ENCODE peak calls at places on chromosome 3, in seven cellular contexts. K is RWPE1, Y is AG08395, J is B cell, H is heart right ventricle, M is OCI-LY7, L is posterior cingulate gyrus. R is an unnamed sample.

GRCh38 chr3:175208316-175208715 is 349.2 kb downstream of the NAALADL2 start:
- DNase-seq in J (no peak), H (no peak), M (no peak), L (peak; percentile 85), K (no peak), Y (no peak), R (peak; percentile 71)

GRCh38 chr3:152126260-152126659 is 142.5 kb upstream of the MBNL1 start:
- DNase-seq in L (no peak), M (no peak), H (no peak), K (no peak), Y (no peak), J (no peak), R (no peak)

GRCh38 chr3:64104691-64105101 is 81.4 kb upstream of the PSMD6 start:
- DNase-seq in L (no peak), H (no peak), Y (no peak), M (no peak), K (peak; percentile 69), J (no peak), R (no peak)

GRCh38 chr3:152222327-152222726 is 46.4 kb upstream of the MBNL1 start:
- DNase-seq in L (no peak), Y (peak; percentile 80), M (no peak), K (peak; percentile 44), J (no peak), H (no peak), R (no peak)

GRCh38 chr3:65685621-65686020 is 353.1 kb downstream of the MAGI1 start:
- DNase-seq in M (no peak), K (no peak), J (no peak), H (no peak), Y (peak; percentile 18), L (no peak), R (no peak)

GRCh38 chr3:181700168-181701087 is 11.3 kb upstream of the SOX2 start:
- DNase-seq in M (peak; percentile 82), K (peak; percentile 72), J (peak; percentile 60), L (peak; percentile 96), Y (peak; percentile 66), H (peak; percentile 24), R (no peak)

GRCh38 chr3:119974666-119975065 is 119.6 kb downstream of the GSK3B start:
- DNase-seq in Y (no peak), L (no peak), H (no peak), K (peak; percentile 38), J (no peak), M (no peak), R (no peak)

GRCh38 chr3:123322866-123323265 is 121.1 kb downstream of the SEC22A start:
- DNase-seq in J (no peak), M (no peak), K (no peak), L (peak; percentile 25), Y (no peak), H (no peak), R (no peak)

GRCh38 chr3:180855364-180855763 is 57.1 kb upstream of the FXR1 start:
- DNase-seq in K (no peak), Y (no peak), H (no peak), M (peak; percentile 20), J (no peak), L (no peak), R (no peak)

GRCh38 chr3:27722957-27723802 is 1.1 kb upstream of the EOMES start:
- DNase-seq in K (no peak), L (no peak), M (no peak), J (no peak), Y (no peak), H (no peak), R (no peak)

GRCh38 chr3:63795438-63795837 is 23.7 kb upstream of the C3orf49 start:
- DNase-seq in J (no peak), L (no peak), M (no peak), H (no peak), Y (no peak), K (no peak), R (no peak)

GRCh38 chr3:194140520-194141414 is 4.8 kb downstream of the HES1 start:
- DNase-seq in M (no peak), H (peak; percentile 65), L (no peak), J (peak; percentile 72), Y (no peak), K (peak; percentile 23), R (peak; percentile 23)

R was measured in substantia nigra.